ENCODE peak calls at places on chromosome 22, in five cellular contexts. One of them, this sample, is unnamed.

GRCh38 chr22:27174970-27175369 is 517.6 kb downstream of the MIAT start:
- DNase-seq in activated naive CD4-positive, alpha-beta T cell: no peak
- DNase-seq in ovary: no peak
- DNase-seq in CD8-positive, alpha-beta T cell: no peak
- DNase-seq in GM04504: no peak
- DNase-seq in this sample: no peak

GRCh38 chr22:37416806-37417205 is 10.5 kb downstream of the ELFN2 start:
- DNase-seq in activated naive CD4-positive, alpha-beta T cell: no peak
- DNase-seq in ovary: no peak
- DNase-seq in CD8-positive, alpha-beta T cell: peak; percentile 16
- DNase-seq in GM04504: no peak
- DNase-seq in this sample: peak; percentile 65

GRCh38 chr22:35601743-35602633 is 15.1 kb downstream of the MB start:
- DNase-seq in activated naive CD4-positive, alpha-beta T cell: no peak
- DNase-seq in ovary: no peak
- DNase-seq in CD8-positive, alpha-beta T cell: no peak
- DNase-seq in GM04504: peak; percentile 69
- DNase-seq in this sample: no peak

GRCh38 chr22:39446239-39446721 is 10.5 kb upstream of the MGAT3 start:
- DNase-seq in activated naive CD4-positive, alpha-beta T cell: no peak
- DNase-seq in ovary: no peak
- DNase-seq in CD8-positive, alpha-beta T cell: no peak
- DNase-seq in GM04504: no peak
- DNase-seq in this sample: no peak

GRCh38 chr22:23216331-23217170 is 36.2 kb downstream of the BCR start:
- DNase-seq in activated naive CD4-positive, alpha-beta T cell: no peak
- DNase-seq in ovary: peak; percentile 23
- DNase-seq in CD8-positive, alpha-beta T cell: no peak
- DNase-seq in GM04504: no peak
- DNase-seq in this sample: peak; percentile 63

GRCh38 chr22:42188808-42189447 is 58.3 kb upstream of the CYP2D6 start:
- DNase-seq in activated naive CD4-positive, alpha-beta T cell: no peak
- DNase-seq in ovary: no peak
- DNase-seq in CD8-positive, alpha-beta T cell: no peak
- DNase-seq in GM04504: no peak
- DNase-seq in this sample: no peak

GRCh38 chr22:39233736-39234120 is 11.1 kb downstream of the PDGFB start:
- DNase-seq in activated naive CD4-positive, alpha-beta T cell: no peak
- DNase-seq in ovary: no peak
- DNase-seq in CD8-positive, alpha-beta T cell: no peak
- DNase-seq in GM04504: no peak
- DNase-seq in this sample: no peak

GRCh38 chr22:30025187-30025586 is 55.1 kb upstream of the HORMAD2 start:
- DNase-seq in activated naive CD4-positive, alpha-beta T cell: no peak
- DNase-seq in ovary: no peak
- DNase-seq in CD8-positive, alpha-beta T cell: no peak
- DNase-seq in GM04504: no peak
- DNase-seq in this sample: no peak

GRCh38 chr22:37708580-37709444 is 12.0 kb downstream of the TRIOBP start:
- DNase-seq in activated naive CD4-positive, alpha-beta T cell: no peak
- DNase-seq in ovary: no peak
- DNase-seq in CD8-positive, alpha-beta T cell: no peak
- DNase-seq in GM04504: no peak
- DNase-seq in this sample: no peak

GRCh38 chr22:25071720-25072119 is 119.2 kb downstream of the KIAA1671 start:
- DNase-seq in activated naive CD4-positive, alpha-beta T cell: no peak
- DNase-seq in ovary: no peak
- DNase-seq in CD8-positive, alpha-beta T cell: no peak
- DNase-seq in GM04504: no peak
- DNase-seq in this sample: no peak

GRCh38 chr22:32904044-32904443 is 102.5 kb downstream of the TIMP3 start:
- DNase-seq in activated naive CD4-positive, alpha-beta T cell: no peak
- DNase-seq in ovary: no peak
- DNase-seq in CD8-positive, alpha-beta T cell: no peak
- DNase-seq in GM04504: no peak
- DNase-seq in this sample: no peak